ENCODE peak calls at places on chromosomes 1 and 21, in seven cellular contexts. O, P, K, Q, Z, C and I are unnamed samples. For H3K36me3, the result is how much of the 10 kb centered on the place peaks cover.

GRCh38 chr1:210940081-210940617 is 193.8 kb downstream of the KCNH1 start:
- DNase-seq in O (no peak), K (no peak), C (no peak), Q (no peak), P (no peak), Z (no peak), I (no peak)

GRCh38 chr1:87392241-87393192 is 63.8 kb downstream of the LMO4 start:
- DNase-seq in Z (no peak), O (peak), P (no peak), Q (no peak), K (no peak), C (peak), I (no peak)

GRCh38 chr1:208077232-208077751 is 166.4 kb upstream of the CD34 start:
- DNase-seq in C (no peak), Z (no peak), K (no peak), P (no peak), O (no peak), Q (no peak), I (peak)

GRCh38 chr1:5897281-5897680 is 94.9 kb downstream of the NPHP4 start:
- DNase-seq in P (no peak), Z (no peak), C (peak), O (no peak), K (no peak), Q (no peak), I (peak)

GRCh38 chr1:35476099-35476674 is 81.0 kb downstream of the KIAA0319L start:
- DNase-seq in C (peak), O (no peak), Q (no peak), K (no peak), P (no peak), Z (no peak), I (no peak)

GRCh38 chr1:105891308-105891707 is 1165.2 kb upstream of the PRMT6 start:
- DNase-seq in Q (no peak), C (no peak), K (no peak), O (no peak), Z (no peak), P (no peak), I (no peak)

GRCh38 chr1:87104945-87105344 is 190.5 kb downstream of the HS2ST1 start:
- DNase-seq in C (no peak), O (no peak), K (no peak), Q (no peak), Z (no peak), P (no peak), I (no peak)

GRCh38 chr21:34820051-34820450 is 151.3 kb downstream of the CLIC6 start:
- DNase-seq in Q (no peak), Z (no peak), O (no peak), K (no peak), C (no peak), P (no peak), I (peak)

GRCh38 chr1:107529511-107530149 is 388.8 kb downstream of the NTNG1 start:
- DNase-seq in P (no peak), C (peak), Z (no peak), Q (no peak), K (no peak), O (peak), I (peak)

GRCh38 chr1:22592919-22593790 is 29.9 kb downstream of the EPHA8 start:
- DNase-seq in O (no peak), P (no peak), Z (no peak), C (no peak), Q (peak), K (no peak), I (peak)

GRCh38 chr1:229557214-229557850 is 1.2 kb downstream of the ABCB10 start:
- DNase-seq in Z (no peak), C (no peak), P (no peak), K (no peak), Q (no peak), O (peak), I (no peak)

GRCh38 chr1:62312698-62313097 is 6.5 kb downstream of the KANK4 start:
- DNase-seq in P (no peak), O (no peak), Z (no peak), C (no peak), Q (no peak), K (no peak), I (no peak)

GRCh38 chr1:166379447-166379846 is 212.6 kb upstream of the FAM78B start:
- DNase-seq in P (no peak), Z (no peak), C (no peak), K (no peak), Q (no peak), O (no peak), I (no peak)

GRCh38 chr1:97930472-97930871 is 9.6 kb upstream of the DPYD start:
- DNase-seq in C (no peak), K (no peak), Q (no peak), P (no peak), Z (no peak), O (no peak), I (no peak)

GRCh38 chr1:215824245-215824644 is 257.1 kb downstream of the KCTD3 start:
- DNase-seq in O (peak), Q (no peak), P (no peak), K (no peak), Z (no peak), C (no peak), I (peak)

GRCh38 chr1:32769524-32770220 is 47.5 kb downstream of the YARS1 start:
- DNase-seq in Z (no peak), Q (peak), C (peak), O (peak), K (no peak), P (no peak), I (peak)

GRCh38 chr1:173714759-173715537 is at the start of gene KLHL20:
- DNase-seq in Q (peak), K (peak), P (peak), C (peak), O (peak), Z (peak), I (peak)

GRCh38 chr1:151475175-151475574 is 15.9 kb upstream of the POGZ start:
- DNase-seq in K (no peak), Z (no peak), C (no peak), Q (no peak), P (no peak), O (no peak), I (no peak)

GRCh38 chr1:162233066-162233465 is 143.6 kb downstream of the SPATA46 start:
- DNase-seq in Q (no peak), C (no peak), O (no peak), P (no peak), Z (no peak), K (no peak), I (no peak)

GRCh38 chr1:218971166-218971565 is 202.5 kb upstream of the LYPLAL1 start:
- DNase-seq in O (peak), C (no peak), P (no peak), K (no peak), Z (no peak), Q (no peak), I (no peak)

GRCh38 chr1:5099558-5099957 is 445.1 kb downstream of the AJAP1 start:
- DNase-seq in P (no peak), K (peak), O (no peak), Z (no peak), C (no peak), Q (no peak), I (peak)

GRCh38 chr1:245156736-245157505 is 2.1 kb downstream of the KIF26B start:
- DNase-seq in Z (no peak), K (no peak), Q (no peak), P (no peak), O (peak), C (peak), I (peak)

GRCh38 chr1:103496014-103496635 is 29.4 kb upstream of the RNPC3 start:
- DNase-seq in Q (no peak), P (no peak), Z (no peak), O (peak), C (no peak), K (no peak), I (no peak)

GRCh38 chr1:174713796-174714195 is 266.0 kb downstream of the GPR52 start:
- DNase-seq in O (no peak), C (no peak), Z (no peak), K (no peak), Q (no peak), P (no peak), I (no peak)

GRCh38 chr1:45566722-45567121 is 16.1 kb downstream of the AKR1A1 start:
- DNase-seq in O (peak), Z (peak), P (peak), C (no peak), K (peak), Q (no peak), I (no peak)

GRCh38 chr1:1264868-1265272 is 8.8 kb downstream of the UBE2J2 start:
- DNase-seq in O (peak), Q (no peak), Z (no peak), K (no peak), C (peak), P (no peak), I (peak)

GRCh38 chr21:38927776-38928175 is 122.0 kb downstream of the ETS2 start:
- DNase-seq in C (no peak), P (no peak), Q (no peak), Z (no peak), K (no peak), O (no peak), I (no peak)

GRCh38 chr1:220990417-220991337 is 111.4 kb downstream of the HLX start:
- DNase-seq in O (peak), K (no peak), P (no peak), C (peak), Q (peak), Z (no peak), I (no peak)

GRCh38 chr1:230140221-230141001 is 73.4 kb downstream of the GALNT2 start:
- DNase-seq in Q (no peak), O (peak), K (no peak), Z (no peak), P (no peak), C (peak), I (no peak)

GRCh38 chr1:3858231-3858981 is 1.1 kb downstream of the DFFB start:
- DNase-seq in K (no peak), P (no peak), C (peak), Q (no peak), O (peak), Z (no peak), I (peak)

GRCh38 chr1:1156140-1157032 is 17.3 kb upstream of the TTLL10 start:
- DNase-seq in O (no peak), Q (no peak), K (no peak), P (no peak), Z (no peak), C (no peak), I (no peak)

GRCh38 chr1:109517337-109517736 is 7.8 kb upstream of the AMIGO1 start:
- DNase-seq in Q (no peak), Z (no peak), P (no peak), C (peak), K (no peak), O (no peak), I (no peak)

GRCh38 chr1:63624911-63625310 is 31.7 kb downstream of the PGM1 start:
- DNase-seq in O (peak), Q (no peak), K (no peak), P (no peak), C (no peak), Z (no peak), I (no peak)

GRCh38 chr1:208775841-208776240 is 531.7 kb upstream of the PLXNA2 start:
- DNase-seq in K (no peak), P (no peak), Q (no peak), O (no peak), C (no peak), Z (no peak), I (no peak)

GRCh38 chr1:57422271-57423134 is 1.4 kb downstream of the DAB1 start:
- DNase-seq in Z (no peak), C (no peak), Q (no peak), K (no peak), O (peak), P (no peak), I (peak)

GRCh38 chr1:25756210-25756609 is 43.8 kb upstream of the SELENON start:
- DNase-seq in Z (no peak), K (no peak), O (no peak), P (no peak), Q (no peak), C (peak), I (peak)

GRCh38 chr1:220521755-220522154 is 6.2 kb upstream of the MARK1 start:
- DNase-seq in Q (no peak), K (no peak), Z (no peak), C (no peak), P (no peak), O (no peak), I (no peak)

GRCh38 chr1:177786346-177786745 is 183.5 kb downstream of the SEC16B start:
- DNase-seq in C (no peak), Q (no peak), K (no peak), Z (no peak), P (no peak), O (no peak), I (no peak)

GRCh38 chr21:45049725-45050359 is 24.5 kb upstream of the ADARB1 start:
- DNase-seq in P (no peak), K (no peak), Q (no peak), O (peak), C (peak), Z (no peak), I (peak)

GRCh38 chr1:235295902-235296350 is 32.1 kb downstream of the ARID4B start:
- DNase-seq in C (peak), Q (peak), P (no peak), K (no peak), Z (no peak), O (peak), I (no peak)

GRCh38 chr1:235298772-235299513 is 29.0 kb downstream of the ARID4B start:
- DNase-seq in P (no peak), Q (no peak), C (no peak), O (no peak), K (no peak), Z (no peak), I (no peak)

GRCh38 chr1:235296729-235297128 is 31.2 kb downstream of the ARID4B start:
- DNase-seq in C (no peak), Z (no peak), K (no peak), O (no peak), P (no peak), Q (no peak), I (no peak)

GRCh38 chr1:235299514-235299858 is 28.5 kb downstream of the ARID4B start:
- DNase-seq in P (no peak), Z (no peak), C (no peak), O (no peak), Q (no peak), K (no peak), I (no peak)

DNA sequence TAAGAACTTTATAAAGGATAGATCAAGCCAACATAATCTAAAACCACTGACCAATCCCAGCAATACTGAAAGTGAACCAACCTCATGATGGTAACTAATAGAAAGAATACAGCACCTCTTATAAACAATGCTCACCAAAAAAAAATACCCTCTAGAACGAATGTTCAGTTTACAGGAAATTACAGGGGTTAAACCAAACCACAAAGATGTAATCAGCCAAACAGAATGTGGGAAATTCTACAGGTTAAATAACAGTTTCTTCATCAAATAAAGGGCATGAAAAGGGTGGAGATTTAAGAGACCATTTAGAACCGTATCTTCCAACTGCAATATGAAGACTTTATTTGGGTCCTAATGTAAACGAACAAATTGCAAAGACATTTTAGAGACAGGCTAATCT is 30.4 kb downstream of the ARID4B start:
- DNase-seq in Q (no peak), K (no peak), P (no peak), C (no peak), O (no peak), Z (no peak), I (no peak)
- H3K4me3 ChIP-seq in Q (no peak), K (no peak), P (no peak), C (no peak), O (no peak), Z (no peak), I (no peak)

GRCh38 chr1:19892129-19892528 is 9.9 kb downstream of the OTUD3 start:
- DNase-seq in O (no peak), K (no peak), Z (no peak), Q (no peak), P (no peak), C (no peak), I (no peak)
- H3K36me3 ChIP-seq in O (under half), K (under half), Z (under half), Q (half or more), P (under half), C (under half), I (under half)

DNA sequence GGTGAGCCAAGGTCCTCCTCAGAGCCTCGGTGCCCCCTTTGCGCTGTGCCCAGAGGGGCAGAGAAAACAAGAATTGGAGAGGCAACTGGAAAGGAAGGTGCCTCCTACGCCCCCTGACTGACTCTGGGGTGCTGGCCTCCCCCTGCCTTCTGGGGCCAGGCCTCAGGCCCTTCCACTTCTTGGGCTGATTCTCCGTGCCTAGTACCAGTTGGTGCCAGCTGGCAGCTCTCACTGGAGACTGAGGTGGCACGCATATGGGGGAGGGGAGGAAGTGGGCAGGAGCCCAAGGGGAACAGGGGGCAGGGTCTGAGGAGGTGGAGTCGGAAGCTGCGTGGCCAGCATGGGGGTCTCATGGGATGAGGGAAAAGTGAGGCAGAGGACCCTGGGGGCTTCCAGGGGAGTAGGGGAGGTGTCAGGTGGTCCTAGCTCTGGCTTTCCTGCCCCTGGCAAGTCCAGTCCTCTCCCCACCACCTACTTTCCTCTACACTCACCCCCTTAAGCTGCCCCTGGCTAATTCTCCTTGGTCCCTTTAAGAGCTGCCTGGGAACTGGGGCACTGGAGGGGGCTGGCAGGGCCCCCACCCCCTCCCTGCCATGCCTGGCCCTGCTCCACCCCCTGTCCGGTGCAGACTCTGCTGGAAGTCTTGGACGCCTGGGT is 6.5 kb upstream of the SEMA4A start:
- DNase-seq in K (no peak), O (no peak), Z (no peak), P (no peak), C (peak), Q (no peak), I (no peak)
- H3K4me3 ChIP-seq in K (no peak), O (no peak), Z (no peak), P (no peak), C (peak), Q (no peak), I (no peak)

GRCh38 chr21:36548866-36549265 is 68.9 kb upstream of the CLDN14 start:
- DNase-seq in Q (no peak), K (no peak), O (no peak), C (no peak), Z (no peak), P (no peak), I (no peak)
- H3K36me3 ChIP-seq in Q (under half), K (under half), O (under half), C (under half), Z (under half), P (under half), I (under half)

DNA sequence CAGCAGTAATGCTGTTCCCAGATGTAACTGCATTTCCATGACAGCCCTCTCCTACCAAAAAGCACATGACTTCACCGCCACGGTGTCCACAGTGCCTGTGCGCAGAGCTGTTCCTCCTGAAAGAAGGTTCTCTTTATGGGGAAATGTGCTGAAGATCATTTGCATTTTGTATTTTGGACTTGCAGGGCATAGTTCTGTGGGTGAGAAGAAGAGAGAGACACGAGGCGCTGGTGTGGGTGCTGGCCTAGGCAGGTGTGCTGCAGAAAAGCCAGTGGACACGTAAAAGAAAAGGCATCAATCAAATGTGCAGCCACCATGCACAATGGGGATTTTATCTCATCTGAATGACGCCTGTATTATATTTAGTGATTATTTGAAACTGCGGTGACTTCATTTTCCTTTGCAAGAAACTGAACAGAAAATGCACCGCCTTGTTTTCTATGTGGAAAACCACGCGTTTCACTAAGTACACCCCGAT is 21.3 kb downstream of the SLC37A1 start:
- DNase-seq in P (no peak), K (no peak), C (no peak), Z (no peak), O (no peak), Q (no peak), I (no peak)
- H3K4me3 ChIP-seq in P (peak), K (no peak), C (no peak), Z (no peak), O (no peak), Q (no peak), I (no peak)

GRCh38 chr1:150062113-150062512 is 5.5 kb upstream of the VPS45 start:
- DNase-seq in Q (no peak), O (no peak), K (no peak), Z (no peak), P (no peak), C (no peak), I (no peak)
- H3K36me3 ChIP-seq in Q (under half), O (under half), K (under half), Z (under half), P (under half), C (under half), I (under half)

DNA sequence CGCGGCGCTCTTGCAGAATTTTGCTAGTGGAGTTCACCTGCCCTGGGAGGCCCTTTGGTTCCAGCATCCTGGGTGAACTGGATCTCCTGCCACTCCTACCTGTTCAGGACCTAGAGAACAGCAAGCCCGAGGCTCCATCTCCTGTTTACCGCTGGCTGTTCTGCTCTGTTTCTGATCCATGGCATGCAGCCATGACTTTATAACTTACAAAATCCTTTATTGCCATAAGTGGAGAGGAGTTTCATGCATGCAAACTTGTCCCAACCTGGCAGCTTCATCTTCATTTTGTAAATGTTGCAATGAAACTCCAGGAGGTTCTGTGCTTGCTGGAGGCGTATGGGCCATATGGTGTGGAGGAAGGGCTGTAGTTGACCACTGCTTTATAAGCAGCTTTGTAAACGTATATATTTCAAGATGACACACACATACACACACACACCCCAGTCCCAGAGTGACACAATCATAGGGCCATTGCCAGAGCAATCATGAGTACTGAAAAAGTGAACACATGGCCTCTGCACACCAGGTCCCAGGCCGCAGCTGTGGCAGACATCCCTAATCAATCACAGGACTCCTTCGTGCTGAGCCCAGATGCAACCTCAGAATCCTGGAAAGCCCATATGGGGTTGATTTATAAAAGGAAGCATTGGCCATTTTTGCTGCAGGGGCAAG is 69.0 kb downstream of the UBIAD1 start:
- DNase-seq in Q (no peak), K (no peak), O (peak), Z (no peak), P (no peak), C (peak), I (no peak)
- H3K4me3 ChIP-seq in Q (no peak), K (no peak), O (no peak), Z (no peak), P (no peak), C (no peak), I (no peak)

GRCh38 chr1:113935970-113936369 is 6.8 kb downstream of the HIPK1 start:
- DNase-seq in O (no peak), Q (no peak), C (no peak), Z (no peak), P (no peak), K (no peak), I (no peak)

GRCh38 chr1:113935176-113935575 is 6.1 kb downstream of the HIPK1 start:
- DNase-seq in K (no peak), O (no peak), Q (no peak), Z (no peak), C (no peak), P (no peak), I (no peak)

GRCh38 chr1:113934511-113935055 is 5.5 kb downstream of the HIPK1 start:
- DNase-seq in Q (no peak), O (no peak), C (no peak), K (no peak), Z (no peak), P (no peak), I (no peak)

GRCh38 chr1:113938192-113938591 is 9.1 kb downstream of the HIPK1 start:
- DNase-seq in C (no peak), P (no peak), K (no peak), Z (no peak), Q (no peak), O (no peak), I (no peak)

GRCh38 chr1:113937146-113937545 is 8.0 kb downstream of the HIPK1 start:
- DNase-seq in Q (no peak), O (peak), Z (no peak), C (no peak), P (no peak), K (no peak), I (no peak)
- H3K36me3 ChIP-seq in Q (under half), O (under half), Z (under half), C (under half), P (under half), K (under half), I (under half)